ENCODE peak calls at places on chromosome 1, in nine cellular contexts. One of them, this sample, is unnamed.

GRCh38 chr1:232184561-232185530 is 445.1 kb downstream of the SIPA1L2 start:
- DNase-seq in CD4-positive, alpha-beta memory T cell: no peak
- DNase-seq in dorsolateral prefrontal cortex: peak
- DNase-seq in pancreas: no peak
- DNase-seq in SJSA1: no peak
- DNase-seq in left ventricle myocardium inferior: no peak
- DNase-seq in SK-N-MC: no peak
- DNase-seq in AG04450: no peak
- DNase-seq in right lobe of liver: no peak
- DNase-seq in this sample: no peak

GRCh38 chr1:54485417-54485816 is 62.6 kb upstream of the ACOT11 start:
- DNase-seq in AG04450: no peak
- DNase-seq in SJSA1: no peak
- DNase-seq in left ventricle myocardium inferior: no peak
- DNase-seq in pancreas: no peak
- DNase-seq in right lobe of liver: no peak
- DNase-seq in SK-N-MC: peak
- DNase-seq in CD4-positive, alpha-beta memory T cell: no peak
- DNase-seq in dorsolateral prefrontal cortex: no peak
- DNase-seq in this sample: peak

GRCh38 chr1:31111290-31111951 is 45.9 kb upstream of the PUM1 start:
- DNase-seq in pancreas: no peak
- DNase-seq in SK-N-MC: no peak
- DNase-seq in right lobe of liver: peak
- DNase-seq in left ventricle myocardium inferior: peak
- DNase-seq in AG04450: no peak
- DNase-seq in SJSA1: no peak
- DNase-seq in CD4-positive, alpha-beta memory T cell: no peak
- DNase-seq in dorsolateral prefrontal cortex: no peak
- DNase-seq in this sample: peak

GRCh38 chr1:201353186-201353940 is 24.1 kb downstream of the TNNT2 start:
- DNase-seq in left ventricle myocardium inferior: peak
- DNase-seq in right lobe of liver: peak
- DNase-seq in pancreas: no peak
- DNase-seq in SK-N-MC: no peak
- DNase-seq in SJSA1: no peak
- DNase-seq in dorsolateral prefrontal cortex: no peak
- DNase-seq in AG04450: no peak
- DNase-seq in CD4-positive, alpha-beta memory T cell: no peak
- DNase-seq in this sample: no peak

GRCh38 chr1:214228976-214229375 is 52.0 kb upstream of the SMYD2 start:
- DNase-seq in pancreas: no peak
- DNase-seq in SK-N-MC: no peak
- DNase-seq in dorsolateral prefrontal cortex: peak
- DNase-seq in AG04450: no peak
- DNase-seq in right lobe of liver: no peak
- DNase-seq in CD4-positive, alpha-beta memory T cell: no peak
- DNase-seq in SJSA1: no peak
- DNase-seq in left ventricle myocardium inferior: peak
- DNase-seq in this sample: no peak

GRCh38 chr1:165564561-165564960 is 20.8 kb downstream of the LRRC52 start:
- DNase-seq in pancreas: no peak
- DNase-seq in AG04450: no peak
- DNase-seq in dorsolateral prefrontal cortex: no peak
- DNase-seq in right lobe of liver: no peak
- DNase-seq in CD4-positive, alpha-beta memory T cell: no peak
- DNase-seq in SJSA1: no peak
- DNase-seq in left ventricle myocardium inferior: peak
- DNase-seq in SK-N-MC: no peak
- DNase-seq in this sample: no peak

GRCh38 chr1:161792740-161793139 is 26.6 kb downstream of the ATF6 start:
- DNase-seq in right lobe of liver: no peak
- DNase-seq in CD4-positive, alpha-beta memory T cell: peak
- DNase-seq in SJSA1: peak
- DNase-seq in dorsolateral prefrontal cortex: no peak
- DNase-seq in left ventricle myocardium inferior: no peak
- DNase-seq in AG04450: peak
- DNase-seq in SK-N-MC: peak
- DNase-seq in pancreas: no peak
- DNase-seq in this sample: peak

GRCh38 chr1:228901936-228902681 is 166.8 kb downstream of the RHOU start:
- DNase-seq in CD4-positive, alpha-beta memory T cell: no peak
- DNase-seq in left ventricle myocardium inferior: no peak
- DNase-seq in right lobe of liver: no peak
- DNase-seq in SK-N-MC: no peak
- DNase-seq in SJSA1: peak
- DNase-seq in pancreas: no peak
- DNase-seq in AG04450: no peak
- DNase-seq in dorsolateral prefrontal cortex: no peak
- DNase-seq in this sample: no peak

GRCh38 chr1:233607252-233608119 is 6.4 kb upstream of the KCNK1 start:
- DNase-seq in AG04450: no peak
- DNase-seq in dorsolateral prefrontal cortex: no peak
- DNase-seq in right lobe of liver: peak
- DNase-seq in SK-N-MC: no peak
- DNase-seq in SJSA1: no peak
- DNase-seq in left ventricle myocardium inferior: no peak
- DNase-seq in pancreas: no peak
- DNase-seq in CD4-positive, alpha-beta memory T cell: no peak
- DNase-seq in this sample: peak

GRCh38 chr1:15932612-15933011 is 43.3 kb downstream of the ZBTB17 start:
- DNase-seq in dorsolateral prefrontal cortex: no peak
- DNase-seq in AG04450: no peak
- DNase-seq in CD4-positive, alpha-beta memory T cell: no peak
- DNase-seq in pancreas: no peak
- DNase-seq in SJSA1: no peak
- DNase-seq in right lobe of liver: no peak
- DNase-seq in SK-N-MC: no peak
- DNase-seq in left ventricle myocardium inferior: no peak
- DNase-seq in this sample: no peak

GRCh38 chr1:205680073-205680851 is at the start of gene SLC45A3:
- DNase-seq in SJSA1: peak
- DNase-seq in AG04450: no peak
- DNase-seq in SK-N-MC: no peak
- DNase-seq in right lobe of liver: peak
- DNase-seq in pancreas: no peak
- DNase-seq in dorsolateral prefrontal cortex: no peak
- DNase-seq in left ventricle myocardium inferior: peak
- DNase-seq in CD4-positive, alpha-beta memory T cell: peak
- DNase-seq in this sample: no peak

DNA sequence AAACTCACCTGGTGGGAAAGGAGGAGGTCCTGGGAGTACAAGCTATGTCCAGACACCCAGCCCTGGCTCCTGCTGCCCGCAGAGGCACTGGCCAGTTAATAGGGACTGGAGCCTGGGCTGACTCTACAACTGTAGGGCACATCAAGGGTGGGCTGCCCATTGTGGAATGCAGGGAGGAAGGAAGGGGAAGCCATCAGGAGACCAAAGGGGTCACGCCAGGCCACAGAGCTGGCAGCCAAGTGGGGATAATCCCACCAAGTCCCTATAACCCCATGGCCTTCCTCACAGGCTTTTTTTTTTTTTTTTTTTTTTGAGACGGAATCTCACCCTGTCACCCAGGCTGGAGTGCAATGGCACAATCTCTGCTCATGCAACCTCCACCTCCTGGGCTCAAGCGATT is 14.7 kb downstream of the TMEM53 start:
- DNase-seq in dorsolateral prefrontal cortex: no peak
- DNase-seq in SK-N-MC: no peak
- DNase-seq in CD4-positive, alpha-beta memory T cell: no peak
- DNase-seq in pancreas: no peak
- DNase-seq in right lobe of liver: peak
- DNase-seq in SJSA1: no peak
- DNase-seq in left ventricle myocardium inferior: no peak
- DNase-seq in AG04450: no peak
- DNase-seq in this sample: no peak
- H3K27ac ChIP-seq in dorsolateral prefrontal cortex: no peak
- H3K27ac ChIP-seq in SK-N-MC: no peak
- H3K27ac ChIP-seq in CD4-positive, alpha-beta memory T cell: no peak
- H3K27ac ChIP-seq in pancreas: peak
- H3K27ac ChIP-seq in right lobe of liver: peak
- H3K27ac ChIP-seq in SJSA1: no peak
- H3K27ac ChIP-seq in left ventricle myocardium inferior: peak
- H3K27ac ChIP-seq in AG04450: no peak
- H3K27ac ChIP-seq in this sample: no peak

GRCh38 chr1:3195480-3195815 is 126.4 kb downstream of the PRDM16 start:
- DNase-seq in SJSA1: no peak
- DNase-seq in SK-N-MC: no peak
- DNase-seq in pancreas: no peak
- DNase-seq in AG04450: no peak
- DNase-seq in CD4-positive, alpha-beta memory T cell: no peak
- DNase-seq in right lobe of liver: no peak
- DNase-seq in dorsolateral prefrontal cortex: no peak
- DNase-seq in left ventricle myocardium inferior: no peak
- DNase-seq in this sample: no peak

GRCh38 chr1:3192359-3192758 is 123.4 kb downstream of the PRDM16 start:
- DNase-seq in SK-N-MC: no peak
- DNase-seq in right lobe of liver: no peak
- DNase-seq in CD4-positive, alpha-beta memory T cell: no peak
- DNase-seq in left ventricle myocardium inferior: no peak
- DNase-seq in pancreas: no peak
- DNase-seq in SJSA1: no peak
- DNase-seq in AG04450: no peak
- DNase-seq in dorsolateral prefrontal cortex: no peak
- DNase-seq in this sample: no peak

GRCh38 chr1:3194760-3195479 is 125.9 kb downstream of the PRDM16 start:
- DNase-seq in right lobe of liver: no peak
- DNase-seq in SK-N-MC: no peak
- DNase-seq in pancreas: no peak
- DNase-seq in CD4-positive, alpha-beta memory T cell: no peak
- DNase-seq in left ventricle myocardium inferior: no peak
- DNase-seq in AG04450: no peak
- DNase-seq in SJSA1: no peak
- DNase-seq in dorsolateral prefrontal cortex: no peak
- DNase-seq in this sample: no peak

GRCh38 chr1:3192825-3193224 is 123.8 kb downstream of the PRDM16 start:
- DNase-seq in AG04450: no peak
- DNase-seq in SK-N-MC: no peak
- DNase-seq in right lobe of liver: no peak
- DNase-seq in CD4-positive, alpha-beta memory T cell: no peak
- DNase-seq in left ventricle myocardium inferior: no peak
- DNase-seq in SJSA1: no peak
- DNase-seq in dorsolateral prefrontal cortex: no peak
- DNase-seq in pancreas: no peak
- DNase-seq in this sample: no peak

GRCh38 chr1:3193811-3194210 is 124.8 kb downstream of the PRDM16 start:
- DNase-seq in right lobe of liver: no peak
- DNase-seq in dorsolateral prefrontal cortex: no peak
- DNase-seq in SJSA1: no peak
- DNase-seq in CD4-positive, alpha-beta memory T cell: no peak
- DNase-seq in SK-N-MC: no peak
- DNase-seq in left ventricle myocardium inferior: no peak
- DNase-seq in AG04450: no peak
- DNase-seq in pancreas: no peak
- DNase-seq in this sample: no peak
- H3K27ac ChIP-seq in right lobe of liver: no peak
- H3K27ac ChIP-seq in dorsolateral prefrontal cortex: no peak
- H3K27ac ChIP-seq in SJSA1: no peak
- H3K27ac ChIP-seq in CD4-positive, alpha-beta memory T cell: no peak
- H3K27ac ChIP-seq in SK-N-MC: no peak
- H3K27ac ChIP-seq in left ventricle myocardium inferior: no peak
- H3K27ac ChIP-seq in AG04450: no peak
- H3K27ac ChIP-seq in pancreas: no peak
- H3K27ac ChIP-seq in this sample: no peak

GRCh38 chr1:41889506-41890414 is 29.0 kb downstream of the HIVEP3 start:
- DNase-seq in left ventricle myocardium inferior: no peak
- DNase-seq in pancreas: no peak
- DNase-seq in CD4-positive, alpha-beta memory T cell: no peak
- DNase-seq in right lobe of liver: no peak
- DNase-seq in dorsolateral prefrontal cortex: no peak
- DNase-seq in SJSA1: no peak
- DNase-seq in SK-N-MC: no peak
- DNase-seq in AG04450: no peak
- DNase-seq in this sample: no peak

GRCh38 chr1:41890841-41891311 is 27.8 kb downstream of the HIVEP3 start:
- DNase-seq in CD4-positive, alpha-beta memory T cell: no peak
- DNase-seq in dorsolateral prefrontal cortex: no peak
- DNase-seq in SK-N-MC: no peak
- DNase-seq in right lobe of liver: peak
- DNase-seq in SJSA1: no peak
- DNase-seq in left ventricle myocardium inferior: peak
- DNase-seq in pancreas: peak
- DNase-seq in AG04450: no peak
- DNase-seq in this sample: no peak

GRCh38 chr1:41894101-41894620 is 24.6 kb downstream of the HIVEP3 start:
- DNase-seq in right lobe of liver: no peak
- DNase-seq in SJSA1: no peak
- DNase-seq in AG04450: no peak
- DNase-seq in dorsolateral prefrontal cortex: no peak
- DNase-seq in pancreas: no peak
- DNase-seq in SK-N-MC: no peak
- DNase-seq in left ventricle myocardium inferior: no peak
- DNase-seq in CD4-positive, alpha-beta memory T cell: no peak
- DNase-seq in this sample: no peak

GRCh38 chr1:41891403-41891896 is 27.3 kb downstream of the HIVEP3 start:
- DNase-seq in CD4-positive, alpha-beta memory T cell: peak
- DNase-seq in dorsolateral prefrontal cortex: no peak
- DNase-seq in SK-N-MC: no peak
- DNase-seq in right lobe of liver: no peak
- DNase-seq in AG04450: no peak
- DNase-seq in pancreas: no peak
- DNase-seq in left ventricle myocardium inferior: no peak
- DNase-seq in SJSA1: peak
- DNase-seq in this sample: no peak

GRCh38 chr1:41892211-41892840 is 26.4 kb downstream of the HIVEP3 start:
- DNase-seq in right lobe of liver: no peak
- DNase-seq in AG04450: no peak
- DNase-seq in dorsolateral prefrontal cortex: no peak
- DNase-seq in left ventricle myocardium inferior: no peak
- DNase-seq in SK-N-MC: no peak
- DNase-seq in SJSA1: no peak
- DNase-seq in CD4-positive, alpha-beta memory T cell: peak
- DNase-seq in pancreas: no peak
- DNase-seq in this sample: no peak
- H3K27ac ChIP-seq in right lobe of liver: no peak
- H3K27ac ChIP-seq in AG04450: no peak
- H3K27ac ChIP-seq in dorsolateral prefrontal cortex: no peak
- H3K27ac ChIP-seq in left ventricle myocardium inferior: peak
- H3K27ac ChIP-seq in SK-N-MC: no peak
- H3K27ac ChIP-seq in SJSA1: peak
- H3K27ac ChIP-seq in CD4-positive, alpha-beta memory T cell: peak
- H3K27ac ChIP-seq in pancreas: peak
- H3K27ac ChIP-seq in this sample: no peak

DNA sequence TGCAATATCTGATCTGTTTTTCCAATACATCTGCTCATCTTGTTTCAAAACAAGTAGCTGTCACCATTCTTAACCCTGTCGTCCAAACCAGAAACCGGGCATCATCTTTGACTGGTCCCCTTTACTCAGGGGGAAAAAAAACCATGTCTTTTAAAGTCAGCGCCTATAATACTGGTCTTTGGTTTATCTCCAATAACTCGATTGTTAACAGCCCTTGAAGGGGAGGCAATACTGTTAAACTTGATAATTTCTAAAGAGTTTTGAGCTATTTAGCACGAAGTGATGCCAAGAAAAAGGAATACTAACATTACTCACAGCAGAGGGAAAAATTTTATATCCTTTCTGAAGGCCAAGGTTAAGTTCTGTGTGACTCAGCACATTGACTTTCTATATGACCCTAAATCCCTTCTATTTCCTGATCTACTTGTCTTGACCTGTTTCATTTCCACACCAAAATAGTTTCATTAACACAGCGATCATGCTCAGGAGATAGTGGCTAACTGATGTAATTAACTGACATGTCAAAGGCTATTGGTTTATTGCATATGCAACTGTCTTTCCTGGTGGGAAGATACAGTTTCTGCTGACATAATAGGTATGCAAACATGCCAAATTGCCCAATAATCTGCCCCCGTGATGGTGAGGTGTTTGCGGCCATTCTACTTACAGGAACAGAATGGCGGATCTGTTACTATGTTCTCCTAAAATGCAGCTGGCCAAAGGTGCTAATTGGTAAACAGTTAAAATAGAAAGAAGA is 59.1 kb downstream of the NFIA start:
- DNase-seq in CD4-positive, alpha-beta memory T cell: no peak
- DNase-seq in AG04450: no peak
- DNase-seq in pancreas: no peak
- DNase-seq in right lobe of liver: no peak
- DNase-seq in left ventricle myocardium inferior: no peak
- DNase-seq in SJSA1: no peak
- DNase-seq in dorsolateral prefrontal cortex: no peak
- DNase-seq in SK-N-MC: no peak
- DNase-seq in this sample: peak
- H3K27ac ChIP-seq in CD4-positive, alpha-beta memory T cell: no peak
- H3K27ac ChIP-seq in AG04450: no peak
- H3K27ac ChIP-seq in pancreas: no peak
- H3K27ac ChIP-seq in right lobe of liver: peak
- H3K27ac ChIP-seq in left ventricle myocardium inferior: peak
- H3K27ac ChIP-seq in SJSA1: no peak
- H3K27ac ChIP-seq in dorsolateral prefrontal cortex: no peak
- H3K27ac ChIP-seq in SK-N-MC: peak
- H3K27ac ChIP-seq in this sample: peak